ENCODE peak calls at places on chromosomes 6 and 20, in four cellular contexts. Z, M, Y and F are unnamed samples.

GRCh38 chr20:50969416-50969815 is 10.8 kb downstream of the MOCS3 start:
- DNase-seq in M (no peak), Y (no peak), Z (no peak), F (no peak)

GRCh38 chr6:57006101-57006500 is 40.4 kb upstream of the KIAA1586 start:
- DNase-seq in Y (no peak), M (no peak), Z (no peak), F (no peak)

GRCh38 chr6:7468382-7469081 is 72.9 kb upstream of the DSP start:
- DNase-seq in Y (peak; percentile 23), Z (no peak), M (peak; percentile 66), F (peak; percentile 74)

GRCh38 chr6:18609715-18610114 is 222.6 kb downstream of the RNF144B start:
- DNase-seq in Y (no peak), Z (no peak), M (no peak), F (no peak)

GRCh38 chr6:166027761-166028160 is 139.9 kb downstream of the TBXT start:
- DNase-seq in Z (no peak), Y (no peak), M (peak; percentile 61), F (no peak)

GRCh38 chr6:80610821-80611220 is 504.4 kb downstream of the BCKDHB start:
- DNase-seq in Z (no peak), Y (peak; percentile 19), M (peak; percentile 57), F (peak; percentile 48)

GRCh38 chr6:141290871-141291270 is 841.9 kb upstream of the GJE1 start:
- DNase-seq in Z (no peak), Y (no peak), M (peak; percentile 6), F (no peak)

GRCh38 chr6:147821266-147821665 is 312.8 kb downstream of the SAMD5 start:
- DNase-seq in M (no peak), Y (no peak), Z (no peak), F (no peak)

GRCh38 chr6:8193541-8193940 is 91.2 kb upstream of the EEF1E1 start:
- DNase-seq in Y (no peak), M (peak; percentile 39), Z (no peak), F (peak; percentile 62)

GRCh38 chr6:44266347-44266746 is 996 bp upstream of the NFKBIE start:
- DNase-seq in Y (no peak), M (no peak), Z (no peak), F (no peak)
- H3K4me1 ChIP-seq in Y (peaks cover 5% of the 10 kb centered on the region), M (peaks cover 22% of the 10 kb centered on the region), Z (peaks cover 26% of the 10 kb centered on the region), F (peaks cover 25% of the 10 kb centered on the region)

GRCh38 chr6:1603708-1604346 is 5.9 kb upstream of the FOXC1 start:
- DNase-seq in Y (no peak), M (no peak), Z (no peak), F (no peak)

GRCh38 chr6:1604347-1604990 is 5.2 kb upstream of the FOXC1 start:
- DNase-seq in Z (peak; percentile 89), Y (peak; percentile 35), M (peak; percentile 36), F (no peak)

GRCh38 chr6:1606533-1607235 is 3.0 kb upstream of the FOXC1 start:
- DNase-seq in M (no peak), Z (peak; percentile 89), Y (no peak), F (no peak)

GRCh38 chr6:1605822-1606532 is 3.7 kb upstream of the FOXC1 start:
- DNase-seq in Z (peak; percentile 71), Y (peak; percentile 23), M (no peak), F (no peak)

DNA sequence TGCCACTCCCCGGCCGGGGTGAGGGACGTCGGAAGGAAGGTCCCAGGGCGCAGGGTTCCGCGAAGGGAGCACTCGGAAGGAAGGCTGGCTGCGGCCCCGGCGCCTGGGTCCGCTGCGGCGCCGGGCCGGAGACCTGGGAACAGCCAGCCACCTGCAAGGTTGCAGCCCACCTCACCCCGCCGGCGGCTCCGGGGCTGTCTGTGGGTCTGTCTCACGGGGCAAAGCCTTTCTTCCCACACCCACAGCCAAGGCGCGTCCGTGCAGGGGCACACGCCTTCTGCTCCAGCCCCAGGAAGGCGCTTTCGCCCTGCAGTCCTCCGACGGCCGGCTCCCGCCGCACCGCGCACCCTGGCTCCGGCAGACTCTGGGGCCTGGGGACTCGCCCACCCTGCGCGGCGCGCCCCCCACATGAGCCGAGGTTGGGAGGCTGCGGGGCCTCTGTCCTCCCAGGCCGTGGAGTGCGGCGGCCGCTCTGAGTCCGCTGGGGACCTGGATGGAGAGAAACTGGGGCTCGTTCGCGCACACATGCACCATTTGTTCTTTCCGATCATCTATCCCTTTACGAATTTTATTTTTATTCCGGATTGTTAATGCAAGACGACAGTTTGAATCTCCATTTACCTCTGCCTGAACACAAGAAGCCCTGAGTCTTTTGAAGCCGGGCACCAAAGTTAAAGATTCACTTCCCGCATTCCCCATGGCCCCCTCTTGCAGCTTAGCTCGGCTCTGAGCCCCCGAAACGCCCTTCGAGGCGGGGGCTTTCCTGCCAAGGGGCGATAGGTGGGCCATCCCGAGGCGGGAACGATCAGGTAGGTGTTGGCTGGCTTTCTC is 4.5 kb upstream of the FOXC1 start:
- DNase-seq in Z (peak; percentile 75), M (no peak), Y (no peak), F (no peak)
- H3K4me1 ChIP-seq in Z (peaks cover 9% of the 10 kb centered on the region), M (peaks cover 2% of the 10 kb centered on the region), Y (peaks cover 4% of the 10 kb centered on the region), F (peaks cover 5% of the 10 kb centered on the region)

DNA sequence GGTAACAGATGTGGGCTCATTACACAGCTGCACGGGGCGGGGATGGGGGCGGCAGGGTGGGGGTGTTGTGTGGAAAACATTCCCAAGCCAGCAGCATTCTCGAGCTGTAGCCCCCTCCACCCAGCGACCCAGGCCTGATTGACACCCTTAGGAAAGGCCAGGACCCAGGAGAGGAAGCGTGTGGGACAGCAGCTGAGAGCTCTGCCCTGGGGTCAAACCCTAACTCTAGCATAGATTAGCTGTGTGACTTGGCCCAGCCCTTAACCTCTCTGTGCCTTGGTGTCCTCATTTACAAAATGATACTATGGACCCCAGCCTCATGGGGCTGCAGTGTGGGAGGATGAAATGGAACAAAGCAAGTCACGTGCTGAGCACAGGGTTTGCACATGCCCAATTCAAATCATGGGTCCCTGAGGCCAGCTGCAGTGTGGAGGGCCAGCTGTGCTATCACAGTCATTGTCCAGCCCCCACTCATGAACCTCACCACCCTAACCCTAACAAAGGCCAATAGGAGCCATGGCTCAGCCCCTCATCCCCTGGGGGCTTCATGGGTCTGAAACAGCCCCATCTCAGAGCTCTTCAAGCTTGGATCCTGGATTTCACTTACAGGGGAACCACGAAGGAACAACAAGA is 125.4 kb upstream of the MAFB start:
- DNase-seq in Z (no peak), Y (no peak), M (no peak), F (no peak)
- H3K4me1 ChIP-seq in Z (no peaks in the 10 kb centered on the region), Y (no peaks in the 10 kb centered on the region), M (no peaks in the 10 kb centered on the region), F (no peaks in the 10 kb centered on the region)

GRCh38 chr6:158776737-158777136 is 42.4 kb downstream of the EZR start:
- DNase-seq in Y (no peak), Z (no peak), M (no peak), F (no peak)
- H3K4me1 ChIP-seq in Y (no peaks in the 10 kb centered on the region), Z (no peaks in the 10 kb centered on the region), M (no peaks in the 10 kb centered on the region), F (peaks cover 17% of the 10 kb centered on the region)